ENCODE peak calls at places on chromosomes 1 and 21, in eight cellular contexts. One of them, this sample, is unnamed.
A peak's percentile ranks its signal among the peaks of the same experiment; 100 is the strongest.

GRCh38 chr1:33097137-33097611 is 16.2 kb downstream of the AZIN2 start:
- DNase-seq in AG04450: no peak
- DNase-seq in HFF-Myc: no peak
- DNase-seq in stomach: no peak
- DNase-seq in OCI-LY7: no peak
- DNase-seq in fibroblast of mammary gland: peak; percentile 75
- DNase-seq in CD8-positive, alpha-beta T cell: no peak
- DNase-seq in K562: peak; percentile 53
- DNase-seq in this sample: no peak

GRCh38 chr1:227895828-227896685 is 51.7 kb downstream of the WNT9A start:
- DNase-seq in AG04450: no peak
- DNase-seq in HFF-Myc: no peak
- DNase-seq in stomach: peak; percentile 24
- DNase-seq in OCI-LY7: no peak
- DNase-seq in fibroblast of mammary gland: no peak
- DNase-seq in CD8-positive, alpha-beta T cell: peak; percentile 45
- DNase-seq in K562: no peak
- DNase-seq in this sample: no peak

GRCh38 chr21:17613242-17613676 is 558 bp upstream of the BTG3 start:
- DNase-seq in AG04450: no peak
- DNase-seq in HFF-Myc: no peak
- DNase-seq in stomach: peak; percentile 49
- DNase-seq in OCI-LY7: peak; percentile 29
- DNase-seq in fibroblast of mammary gland: peak; percentile 10
- DNase-seq in CD8-positive, alpha-beta T cell: no peak
- DNase-seq in K562: no peak
- DNase-seq in this sample: peak; percentile 38

GRCh38 chr1:29991025-29991424 is 732.4 kb downstream of the MATN1 start:
- DNase-seq in AG04450: no peak
- DNase-seq in HFF-Myc: no peak
- DNase-seq in stomach: no peak
- DNase-seq in OCI-LY7: no peak
- DNase-seq in fibroblast of mammary gland: no peak
- DNase-seq in CD8-positive, alpha-beta T cell: peak; percentile 41
- DNase-seq in K562: peak; percentile 61
- DNase-seq in this sample: no peak

GRCh38 chr1:92538413-92539061 is 51.8 kb upstream of the GFI1 start:
- DNase-seq in AG04450: no peak
- DNase-seq in HFF-Myc: no peak
- DNase-seq in stomach: no peak
- DNase-seq in OCI-LY7: no peak
- DNase-seq in fibroblast of mammary gland: no peak
- DNase-seq in CD8-positive, alpha-beta T cell: no peak
- DNase-seq in K562: no peak
- DNase-seq in this sample: peak; percentile 49

GRCh38 chr1:17640411-17640810 is 100.9 kb downstream of the ARHGEF10L start:
- DNase-seq in AG04450: no peak
- DNase-seq in HFF-Myc: no peak
- DNase-seq in stomach: no peak
- DNase-seq in OCI-LY7: no peak
- DNase-seq in fibroblast of mammary gland: peak; percentile 14
- DNase-seq in CD8-positive, alpha-beta T cell: no peak
- DNase-seq in K562: no peak
- DNase-seq in this sample: no peak

GRCh38 chr1:106439475-106439874 is 617.0 kb upstream of the PRMT6 start:
- DNase-seq in AG04450: no peak
- DNase-seq in HFF-Myc: no peak
- DNase-seq in stomach: no peak
- DNase-seq in OCI-LY7: no peak
- DNase-seq in fibroblast of mammary gland: no peak
- DNase-seq in CD8-positive, alpha-beta T cell: no peak
- DNase-seq in K562: no peak
- DNase-seq in this sample: no peak

GRCh38 chr1:87044840-87045239 is 130.4 kb downstream of the HS2ST1 start:
- DNase-seq in AG04450: no peak
- DNase-seq in HFF-Myc: no peak
- DNase-seq in stomach: no peak
- DNase-seq in OCI-LY7: peak; percentile 59
- DNase-seq in fibroblast of mammary gland: no peak
- DNase-seq in CD8-positive, alpha-beta T cell: no peak
- DNase-seq in K562: no peak
- DNase-seq in this sample: peak; percentile 4

GRCh38 chr21:33578959-33579542 is 9.4 kb downstream of the DONSON start:
- DNase-seq in AG04450: no peak
- DNase-seq in HFF-Myc: peak; percentile 11
- DNase-seq in stomach: no peak
- DNase-seq in OCI-LY7: no peak
- DNase-seq in fibroblast of mammary gland: peak; percentile 61
- DNase-seq in CD8-positive, alpha-beta T cell: no peak
- DNase-seq in K562: no peak
- DNase-seq in this sample: no peak

GRCh38 chr1:63693956-63694607 is 79.7 kb upstream of the ROR1 start:
- DNase-seq in AG04450: no peak
- DNase-seq in HFF-Myc: no peak
- DNase-seq in stomach: no peak
- DNase-seq in OCI-LY7: no peak
- DNase-seq in fibroblast of mammary gland: peak; percentile 54
- DNase-seq in CD8-positive, alpha-beta T cell: no peak
- DNase-seq in K562: no peak
- DNase-seq in this sample: peak; percentile 32

GRCh38 chr1:48960304-48960703 is 183.6 kb upstream of the BEND5 start:
- DNase-seq in AG04450: no peak
- DNase-seq in HFF-Myc: no peak
- DNase-seq in stomach: no peak
- DNase-seq in OCI-LY7: no peak
- DNase-seq in fibroblast of mammary gland: peak; percentile 36
- DNase-seq in CD8-positive, alpha-beta T cell: no peak
- DNase-seq in K562: no peak
- DNase-seq in this sample: no peak

DNA sequence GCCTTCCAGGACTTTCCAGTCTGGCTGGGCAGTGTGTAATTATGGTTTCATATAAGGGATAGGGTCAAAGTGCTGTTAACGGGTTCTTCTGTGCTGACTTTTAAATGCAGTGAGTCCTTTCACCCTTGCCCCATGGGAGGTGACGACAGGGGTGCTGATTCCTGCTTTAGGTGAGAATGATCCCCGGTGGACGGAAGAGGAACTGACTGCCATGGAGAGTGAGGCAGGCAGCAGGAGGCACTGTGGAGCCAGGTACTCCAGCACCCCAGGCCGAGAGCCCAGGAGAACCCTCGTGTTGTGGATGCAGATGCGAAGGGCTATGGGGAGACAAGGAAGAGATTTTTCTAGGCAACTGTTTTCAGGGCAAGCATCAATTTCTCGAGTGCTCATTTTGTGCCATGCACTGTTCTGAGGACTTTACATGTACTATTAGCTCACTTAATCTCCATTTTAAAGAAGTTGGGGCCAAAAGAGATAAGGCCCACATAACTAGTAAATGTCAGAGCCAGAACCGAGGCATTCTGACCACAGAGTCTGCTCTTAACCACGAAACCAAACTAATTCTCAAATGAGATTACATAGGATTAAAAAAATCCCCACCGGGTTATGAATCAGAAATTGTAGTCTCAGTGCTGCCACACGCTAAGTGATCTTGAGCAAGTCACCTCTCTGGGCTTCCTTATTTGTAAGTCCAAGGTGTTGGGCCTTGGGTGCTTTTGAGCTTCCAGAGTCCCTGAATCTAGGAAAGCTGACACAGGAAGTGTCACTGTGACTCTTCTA is 28.2 kb downstream of the STPG1 start:
- DNase-seq in AG04450: no peak
- DNase-seq in HFF-Myc: no peak
- DNase-seq in stomach: no peak
- DNase-seq in OCI-LY7: peak; percentile 21
- DNase-seq in fibroblast of mammary gland: no peak
- DNase-seq in CD8-positive, alpha-beta T cell: no peak
- DNase-seq in K562: peak; percentile 56
- DNase-seq in this sample: no peak
- TF ChIP-seq CTCF in AG04450: peak; percentile 60
- TF ChIP-seq CTCF in HFF-Myc: peak; percentile 63
- TF ChIP-seq CTCF in stomach: no peak
- TF ChIP-seq CTCF in OCI-LY7: peak; percentile 79
- TF ChIP-seq CTCF in fibroblast of mammary gland: peak; percentile 65
- TF ChIP-seq CTCF in CD8-positive, alpha-beta T cell: peak; percentile 75
- TF ChIP-seq CTCF in K562: peak; percentile 91
- TF ChIP-seq CTCF in this sample: peak; percentile 44

GRCh38 chr1:60981357-60981756 is 101.0 kb upstream of the NFIA start:
- DNase-seq in AG04450: no peak
- DNase-seq in HFF-Myc: no peak
- DNase-seq in stomach: no peak
- DNase-seq in OCI-LY7: no peak
- DNase-seq in fibroblast of mammary gland: no peak
- DNase-seq in CD8-positive, alpha-beta T cell: no peak
- DNase-seq in K562: no peak
- DNase-seq in this sample: no peak

GRCh38 chr1:60974973-60975372 is 107.4 kb upstream of the NFIA start:
- DNase-seq in AG04450: no peak
- DNase-seq in HFF-Myc: no peak
- DNase-seq in stomach: no peak
- DNase-seq in OCI-LY7: no peak
- DNase-seq in fibroblast of mammary gland: no peak
- DNase-seq in CD8-positive, alpha-beta T cell: no peak
- DNase-seq in K562: no peak
- DNase-seq in this sample: no peak

GRCh38 chr1:60977661-60978060 is 104.7 kb upstream of the NFIA start:
- DNase-seq in AG04450: no peak
- DNase-seq in HFF-Myc: no peak
- DNase-seq in stomach: no peak
- DNase-seq in OCI-LY7: no peak
- DNase-seq in fibroblast of mammary gland: no peak
- DNase-seq in CD8-positive, alpha-beta T cell: no peak
- DNase-seq in K562: no peak
- DNase-seq in this sample: no peak

GRCh38 chr1:60982539-60982938 is 99.8 kb upstream of the NFIA start:
- DNase-seq in AG04450: no peak
- DNase-seq in HFF-Myc: no peak
- DNase-seq in stomach: no peak
- DNase-seq in OCI-LY7: no peak
- DNase-seq in fibroblast of mammary gland: no peak
- DNase-seq in CD8-positive, alpha-beta T cell: no peak
- DNase-seq in K562: no peak
- DNase-seq in this sample: no peak

GRCh38 chr1:60978421-60979357 is 103.7 kb upstream of the NFIA start:
- DNase-seq in AG04450: no peak
- DNase-seq in HFF-Myc: no peak
- DNase-seq in stomach: peak; percentile 43
- DNase-seq in OCI-LY7: peak; percentile 49
- DNase-seq in fibroblast of mammary gland: peak; percentile 62
- DNase-seq in CD8-positive, alpha-beta T cell: peak; percentile 50
- DNase-seq in K562: peak; percentile 63
- DNase-seq in this sample: peak; percentile 27
- TF ChIP-seq CTCF in AG04450: peak; percentile 79
- TF ChIP-seq CTCF in HFF-Myc: peak; percentile 72
- TF ChIP-seq CTCF in stomach: peak; percentile 20
- TF ChIP-seq CTCF in OCI-LY7: peak; percentile 85
- TF ChIP-seq CTCF in fibroblast of mammary gland: peak; percentile 86
- TF ChIP-seq CTCF in CD8-positive, alpha-beta T cell: peak; percentile 36
- TF ChIP-seq CTCF in K562: peak; percentile 90
- TF ChIP-seq CTCF in this sample: no peak

GRCh38 chr1:111516008-111516535 is 12.6 kb upstream of the ADORA3 start:
- DNase-seq in AG04450: no peak
- DNase-seq in HFF-Myc: peak; percentile 33
- DNase-seq in stomach: peak; percentile 29
- DNase-seq in OCI-LY7: peak; percentile 55
- DNase-seq in fibroblast of mammary gland: peak; percentile 73
- DNase-seq in CD8-positive, alpha-beta T cell: peak; percentile 71
- DNase-seq in K562: peak; percentile 48
- DNase-seq in this sample: peak; percentile 62
- TF ChIP-seq CTCF in AG04450: peak; percentile 44
- TF ChIP-seq CTCF in HFF-Myc: peak; percentile 30
- TF ChIP-seq CTCF in stomach: no peak
- TF ChIP-seq CTCF in OCI-LY7: peak; percentile 68
- TF ChIP-seq CTCF in fibroblast of mammary gland: peak; percentile 39
- TF ChIP-seq CTCF in CD8-positive, alpha-beta T cell: peak; percentile 43
- TF ChIP-seq CTCF in K562: peak; percentile 71
- TF ChIP-seq CTCF in this sample: peak; percentile 41

DNA sequence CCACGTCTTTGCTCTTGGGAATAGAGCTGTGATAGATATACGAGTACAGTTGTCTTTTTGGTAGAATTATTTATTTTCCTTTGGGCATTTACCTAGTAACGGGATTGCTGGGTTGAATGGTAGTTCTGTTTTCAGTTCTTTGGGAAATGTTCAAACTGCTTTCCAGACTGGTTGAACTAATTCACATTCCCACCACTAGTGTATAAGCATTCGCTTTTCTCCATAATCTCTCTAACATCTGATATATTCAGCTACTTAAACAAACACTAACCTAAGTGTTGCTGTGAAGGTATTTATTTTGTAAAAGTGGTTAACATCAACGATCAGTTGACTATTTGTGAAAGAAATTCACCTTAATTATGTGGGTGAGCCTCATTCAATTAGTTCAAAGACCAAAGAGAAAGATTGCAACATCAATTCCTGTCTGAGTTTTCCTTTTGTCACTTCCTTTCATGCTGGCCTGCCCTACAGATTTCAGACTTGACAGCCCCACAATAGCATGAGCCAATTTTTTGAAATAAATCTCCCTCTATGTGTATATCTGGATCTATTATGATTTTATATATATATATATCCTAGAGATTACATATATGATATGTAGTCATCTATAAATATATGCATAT is 26.7 kb upstream of the DUSP10 start:
- DNase-seq in AG04450: no peak
- DNase-seq in HFF-Myc: no peak
- DNase-seq in stomach: no peak
- DNase-seq in OCI-LY7: no peak
- DNase-seq in fibroblast of mammary gland: no peak
- DNase-seq in CD8-positive, alpha-beta T cell: no peak
- DNase-seq in K562: no peak
- DNase-seq in this sample: no peak
- TF ChIP-seq CTCF in AG04450: peak; percentile 24
- TF ChIP-seq CTCF in HFF-Myc: no peak
- TF ChIP-seq CTCF in stomach: no peak
- TF ChIP-seq CTCF in OCI-LY7: no peak
- TF ChIP-seq CTCF in fibroblast of mammary gland: peak; percentile 13
- TF ChIP-seq CTCF in CD8-positive, alpha-beta T cell: no peak
- TF ChIP-seq CTCF in K562: no peak
- TF ChIP-seq CTCF in this sample: no peak

This sample was measured in GM10248.